ENCODE peak calls at places on chromosome X, in seven cellular contexts. N is activated CD8-positive, alpha-beta memory T cell treated with anti-CD3 and anti-CD28 coated beads, Interleukin-2, amount 50 U/mL, for 48 hours; G is Caco-2; U is thoracic aorta; R is NB4; L is activated naive CD8-positive, alpha-beta T cell treated with anti-CD3 and anti-CD28 coated beads, Interleukin-2, amount 50 U/mL, for 24 hours; E is EL. K is an unnamed sample.

GRCh38 chrX:23885803-23886202 is 21.9 kb downstream of the APOO start:
- DNase-seq in G (no peak), L (no peak), R (no peak), U (no peak), E (no peak), N (no peak), K (no peak)

GRCh38 chrX:127459784-127460183 is 592.4 kb downstream of the ACTRT1 start:
- DNase-seq in E (no peak), R (peak), N (no peak), L (no peak), U (no peak), G (no peak), K (no peak)

GRCh38 chrX:132488092-132488749 is 617 bp downstream of the MBNL3 start:
- DNase-seq in L (peak), U (no peak), N (no peak), R (peak), E (peak), G (no peak), K (no peak)

GRCh38 chrX:18676470-18676869 is 4.6 kb upstream of the RS1 start:
- DNase-seq in E (no peak), N (no peak), R (no peak), G (peak), L (no peak), U (no peak), K (peak)

GRCh38 chrX:110992611-110993010 is 103.4 kb upstream of the PAK3 start:
- DNase-seq in U (no peak), E (peak), R (peak), N (no peak), L (peak), G (peak), K (peak)

GRCh38 chrX:106952988-106953387 is 32.8 kb downstream of the CLDN2 start:
- DNase-seq in G (no peak), N (no peak), R (peak), L (no peak), U (no peak), E (peak), K (peak)

GRCh38 chrX:112734250-112734649 is 54.5 kb upstream of the LHFPL1 start:
- DNase-seq in G (no peak), R (peak), E (no peak), U (no peak), N (no peak), L (no peak), K (no peak)

GRCh38 chrX:153381684-153382532 is 19.2 kb downstream of the PNMA6E start:
- DNase-seq in G (peak), N (no peak), U (no peak), L (peak), R (peak), E (peak), K (peak)

GRCh38 chrX:134460861-134461218 is 875 bp downstream of the HPRT1 start:
- DNase-seq in N (no peak), L (no peak), G (no peak), U (no peak), E (peak), R (peak), K (no peak)

GRCh38 chrX:39928704-39929439 is 168.9 kb downstream of the BCOR start:
- DNase-seq in U (no peak), L (no peak), R (no peak), E (no peak), G (peak), N (no peak), K (peak)

GRCh38 chrX:40205471-40205870 is 107.7 kb upstream of the BCOR start:
- DNase-seq in R (no peak), U (no peak), L (no peak), N (no peak), E (no peak), G (no peak), K (no peak)

GRCh38 chrX:11533211-11533651 is 132.5 kb downstream of the ARHGAP6 start:
- DNase-seq in G (no peak), R (peak), U (no peak), N (no peak), E (peak), L (no peak), K (peak)

GRCh38 chrX:10221651-10222050 is 64.9 kb downstream of the CLCN4 start:
- DNase-seq in G (no peak), L (no peak), N (no peak), U (no peak), E (no peak), R (no peak), K (no peak)

K was measured in A549.